ENCODE peak calls at places on chromosomes 5 and 9, in seven cellular contexts. C, S, I, R, B, T and P are unnamed samples. For H3K27me3, the result is how much of the 10 kb centered on the place peaks cover.

GRCh38 chr5:17089690-17090089 is 127.7 kb upstream of the BASP1 start:
- DNase-seq in B (no peak), I (no peak), R (no peak), C (no peak), T (no peak), S (no peak), P (no peak)

GRCh38 chr5:76608833-76609232 is 14.4 kb downstream of the F2RL2 start:
- DNase-seq in S (peak), T (no peak), B (no peak), C (no peak), I (no peak), R (peak), P (no peak)

GRCh38 chr5:65013141-65013540 is 244.4 kb downstream of the CWC27 start:
- DNase-seq in T (no peak), I (no peak), B (no peak), S (no peak), R (no peak), C (no peak), P (no peak)

GRCh38 chr9:91654527-91654926 is 230.9 kb upstream of the NFIL3 start:
- DNase-seq in B (no peak), S (no peak), C (no peak), R (no peak), T (no peak), I (no peak), P (no peak)

GRCh38 chr5:2199697-2200096 is 317.0 kb upstream of the IRX4 start:
- DNase-seq in S (no peak), T (no peak), B (no peak), I (peak), R (no peak), C (no peak), P (no peak)

GRCh38 chr5:96661101-96661840 is 905 bp upstream of the CAST start:
- DNase-seq in R (peak), C (peak), I (peak), S (peak), B (peak), T (no peak), P (peak)

GRCh38 chr9:71663931-71664459 is 104.3 kb downstream of the CEMIP2 start:
- DNase-seq in I (no peak), B (no peak), C (no peak), T (no peak), S (no peak), R (no peak), P (no peak)

GRCh38 chr5:143568105-143568504 is 164.6 kb upstream of the NR3C1 start:
- DNase-seq in R (no peak), C (no peak), I (no peak), B (no peak), T (no peak), S (no peak), P (no peak)

GRCh38 chr9:17064558-17064957 is 70.3 kb upstream of the CNTLN start:
- DNase-seq in I (no peak), B (no peak), T (no peak), C (no peak), S (no peak), R (peak), P (no peak)

GRCh38 chr9:16867571-16868311 is 2.7 kb downstream of the BNC2 start:
- DNase-seq in C (peak), I (no peak), S (peak), R (peak), T (no peak), B (no peak), P (no peak)

GRCh38 chr5:64505769-64506566 is at the start of gene RGS7BP:
- DNase-seq in C (peak), S (peak), I (no peak), T (no peak), B (peak), R (peak), P (peak)

GRCh38 chr5:88736494-88736893 is 146.5 kb downstream of the MEF2C start:
- DNase-seq in B (no peak), S (no peak), T (no peak), I (no peak), R (no peak), C (no peak), P (no peak)

GRCh38 chr5:138981131-138981530 is 106.0 kb upstream of the LRRTM2 start:
- DNase-seq in C (no peak), R (peak), B (no peak), S (no peak), I (no peak), T (no peak), P (no peak)

GRCh38 chr9:3578786-3579185 is 53.0 kb upstream of the RFX3 start:
- DNase-seq in S (peak), B (no peak), C (no peak), T (no peak), R (peak), I (no peak), P (no peak)

GRCh38 chr9:99881769-99882168 is 24.7 kb upstream of the STX17 start:
- DNase-seq in B (no peak), T (no peak), R (no peak), C (no peak), I (no peak), S (no peak), P (no peak)

GRCh38 chr5:162227075-162227474 is 159.5 kb downstream of the GABRG2 start:
- DNase-seq in T (no peak), I (no peak), R (no peak), B (no peak), S (no peak), C (no peak), P (no peak)

DNA sequence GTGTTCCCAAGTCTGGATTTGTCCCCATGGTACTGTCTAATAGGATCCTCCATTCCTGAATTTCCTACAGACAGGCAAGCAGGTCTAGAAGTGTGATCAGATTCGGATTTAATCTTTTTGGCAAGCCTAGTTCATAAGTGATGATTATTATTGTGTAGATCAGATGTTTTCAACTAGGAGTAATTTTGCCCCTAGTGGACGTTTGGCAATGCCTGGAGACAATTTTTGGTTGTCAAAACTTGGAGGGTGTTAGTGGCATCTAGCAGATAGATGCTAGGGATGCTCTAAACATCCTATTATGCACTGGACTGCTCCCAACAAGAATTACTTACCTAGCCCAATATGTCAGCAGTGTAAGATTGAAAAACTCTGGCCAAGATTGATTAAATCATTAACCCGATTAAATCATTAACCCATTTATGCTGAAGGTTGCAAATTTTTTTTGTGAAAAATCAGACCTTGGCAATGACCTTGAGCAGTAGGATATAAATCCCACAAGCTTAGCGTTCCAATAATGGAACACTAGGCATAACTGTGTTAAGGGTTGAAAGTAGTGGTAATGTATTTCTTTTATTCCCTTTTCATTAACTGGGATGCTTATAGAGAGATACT is 28.2 kb downstream of the TCERG1 start:
- DNase-seq in S (no peak), B (no peak), T (no peak), R (peak), C (no peak), I (no peak), P (no peak)
- TF ChIP-seq CTCF in S (peak), B (no peak), T (no peak), R (peak), C (no peak), I (no peak), P (no peak)

GRCh38 chr5:6822068-6822467 is 108.8 kb downstream of the TENT4A start:
- DNase-seq in B (no peak), S (no peak), R (no peak), T (no peak), I (no peak), C (no peak), P (no peak)

GRCh38 chr5:6825678-6826244 is 112.5 kb downstream of the TENT4A start:
- DNase-seq in B (no peak), C (no peak), S (no peak), I (no peak), R (no peak), T (no peak), P (no peak)

GRCh38 chr5:6823996-6824395 is 110.8 kb downstream of the TENT4A start:
- DNase-seq in C (no peak), B (no peak), T (no peak), I (no peak), R (no peak), S (no peak), P (no peak)

GRCh38 chr5:6820851-6821479 is 107.7 kb downstream of the TENT4A start:
- DNase-seq in I (peak), S (peak), T (no peak), B (no peak), C (no peak), R (peak), P (no peak)

GRCh38 chr5:6822556-6823343 is 109.5 kb downstream of the TENT4A start:
- DNase-seq in S (no peak), R (no peak), B (no peak), I (no peak), T (no peak), C (no peak), P (no peak)
- H3K27me3 ChIP-seq in S (under half), R (under half), B (under half), I (under half), T (under half), C (under half), P (under half)

DNA sequence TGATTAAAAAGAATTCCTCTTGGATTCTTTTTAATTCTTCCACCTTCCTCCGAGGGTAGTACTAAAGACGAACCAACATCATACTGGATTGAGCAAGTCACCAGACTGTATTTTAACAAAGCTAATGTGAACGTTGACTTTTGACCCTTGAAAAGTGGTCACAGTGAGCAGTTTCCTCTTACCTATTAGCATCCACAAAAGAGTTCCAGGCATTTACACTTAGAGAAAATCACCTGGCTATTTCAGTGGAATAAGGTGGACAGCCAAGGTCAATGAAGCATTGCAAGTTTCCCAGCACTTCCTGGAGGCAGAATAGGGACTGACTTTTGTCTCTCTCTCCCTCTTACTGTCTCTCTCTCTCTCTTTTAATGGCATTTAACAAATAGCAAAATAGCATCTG is 145.1 kb upstream of the DAB2 start:
- DNase-seq in I (no peak), S (no peak), T (no peak), C (no peak), B (no peak), R (no peak), P (no peak)
- TF ChIP-seq CTCF in I (no peak), S (no peak), T (no peak), C (no peak), B (no peak), R (no peak), P (no peak)

GRCh38 chr9:21964925-21965385 is 29.2 kb downstream of the CDKN2A start:
- DNase-seq in T (no peak), I (peak), R (peak), B (peak), S (peak), C (no peak), P (no peak)
- H3K27me3 ChIP-seq in T (half or more), I (half or more), R (half or more), B (half or more), S (under half), C (under half), P (under half)

DNA sequence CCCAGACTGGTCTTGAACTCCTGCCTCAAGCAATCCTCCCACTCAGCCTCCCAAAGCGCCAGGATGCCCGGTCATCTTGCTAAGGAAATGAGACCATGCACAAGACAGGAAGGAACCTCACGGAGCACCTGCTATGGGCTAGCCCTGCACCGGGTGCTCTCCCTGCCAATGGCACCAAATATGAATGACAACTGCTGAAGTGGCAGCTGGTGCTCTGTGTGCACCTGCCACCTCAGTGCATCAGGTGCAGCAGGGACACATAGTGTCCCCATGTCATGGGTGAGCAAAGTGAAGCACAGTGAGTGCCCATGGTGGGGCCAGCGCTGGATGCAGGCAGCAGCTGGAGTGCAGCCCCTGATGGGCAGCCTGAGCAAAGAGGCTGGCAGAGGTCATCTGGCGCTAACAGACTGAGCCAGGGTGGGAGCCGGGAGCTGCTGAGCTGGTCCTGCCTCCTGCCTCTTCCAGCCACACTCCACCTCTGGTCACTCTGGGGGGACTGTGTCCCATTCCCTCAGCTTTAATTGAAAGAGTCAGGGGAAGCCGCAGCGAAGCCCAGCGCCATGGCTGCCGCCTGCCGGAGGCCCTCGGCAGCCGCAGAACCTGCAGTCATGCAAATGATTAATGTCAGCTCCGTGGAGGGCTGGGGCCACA is 46.4 kb downstream of the BARX1 start:
- DNase-seq in I (no peak), S (no peak), T (no peak), B (peak), C (no peak), R (no peak), P (no peak)
- TF ChIP-seq CTCF in I (no peak), S (no peak), T (no peak), B (no peak), C (no peak), R (no peak), P (no peak)

DNA sequence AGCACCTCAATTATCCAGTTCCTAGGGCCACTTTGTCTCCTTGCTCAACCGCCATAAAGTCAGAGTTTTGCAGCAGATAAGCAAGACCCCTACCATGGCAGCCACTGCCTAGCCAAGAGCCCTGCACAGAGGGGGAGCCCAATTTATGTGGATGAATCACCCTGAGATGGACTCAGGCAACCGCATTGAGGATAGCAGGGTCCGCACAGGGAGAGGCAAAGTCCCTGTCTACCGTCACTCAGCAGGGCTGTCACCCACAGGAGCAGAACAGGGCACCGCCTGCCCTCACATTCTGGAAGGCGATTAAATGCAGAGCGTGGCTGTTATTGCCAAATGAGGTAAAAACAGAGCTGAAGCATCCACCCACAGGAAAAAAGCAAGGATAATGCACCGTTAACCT is 1.7 kb downstream of the FBP2 start:
- DNase-seq in C (no peak), B (no peak), S (no peak), I (no peak), T (no peak), R (no peak), P (no peak)
- H3K27me3 ChIP-seq in C (under half), B (under half), S (under half), I (under half), T (under half), R (under half), P (under half)

DNA sequence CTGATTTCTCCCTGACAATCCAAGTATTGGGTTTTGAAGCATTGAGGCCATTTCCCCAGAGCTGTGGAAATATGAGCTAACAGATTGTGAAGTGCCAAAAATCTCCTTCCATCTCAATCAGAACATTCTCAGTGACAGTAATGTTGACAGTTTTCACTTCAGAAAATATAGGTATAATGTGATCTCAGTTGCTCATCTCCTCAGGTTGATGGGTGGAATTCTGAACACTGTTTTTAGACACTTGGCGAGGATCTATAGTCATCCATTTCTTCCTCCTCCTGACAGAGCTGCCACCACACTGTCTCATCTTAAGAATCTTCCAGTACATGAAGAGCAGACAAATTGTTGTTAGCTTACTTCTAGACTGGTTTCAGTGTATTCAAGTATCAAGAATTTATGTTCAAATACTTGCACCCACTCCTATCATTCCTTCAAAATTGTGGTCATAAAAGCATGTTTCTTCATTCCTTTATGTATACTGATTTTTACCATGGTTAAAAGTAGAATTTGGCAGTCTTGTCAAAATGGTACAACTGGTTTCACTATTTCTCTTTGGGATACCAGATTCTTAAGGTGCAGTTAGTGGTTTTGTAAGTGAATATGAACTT is 199.7 kb upstream of the TLE4 start:
- DNase-seq in C (no peak), B (no peak), S (no peak), I (no peak), R (no peak), T (no peak), P (no peak)
- TF ChIP-seq CTCF in C (no peak), B (no peak), S (no peak), I (no peak), R (no peak), T (no peak), P (no peak)

DNA sequence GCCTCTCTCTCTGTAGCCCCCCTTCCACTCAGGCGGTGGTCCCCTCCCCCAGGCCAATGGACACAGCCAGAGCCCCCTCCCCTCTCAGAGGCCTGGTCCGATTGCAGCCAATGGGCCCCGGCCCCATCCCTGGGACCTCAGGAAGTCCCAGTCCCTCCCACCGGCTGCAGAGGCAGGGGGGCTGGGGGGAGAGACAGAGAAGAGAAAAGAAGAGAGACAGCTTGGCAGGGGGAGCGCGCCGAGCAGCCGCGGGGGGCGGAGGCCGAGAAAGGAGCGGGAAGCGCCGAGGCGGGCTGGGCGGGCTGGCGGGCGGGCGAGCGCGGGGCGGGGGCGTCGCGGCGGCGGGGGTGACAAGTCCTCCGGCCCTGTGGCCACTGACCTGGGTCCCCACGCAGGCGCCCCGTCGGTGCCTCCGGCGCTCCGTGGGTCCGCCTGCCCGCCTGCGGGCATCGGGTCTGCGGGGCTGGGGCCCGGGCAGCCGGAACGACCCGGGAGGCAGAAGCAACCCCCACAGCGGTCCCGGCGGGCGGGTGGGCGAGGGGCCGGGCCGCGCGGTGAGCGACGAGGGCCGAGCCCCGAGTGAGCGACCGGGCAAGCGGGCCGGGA is 11.8 kb downstream of the CNTFR start:
- DNase-seq in R (no peak), T (no peak), B (no peak), I (no peak), C (no peak), S (no peak), P (no peak)
- H3K27me3 ChIP-seq in R (under half), T (half or more), B (half or more), I (under half), C (under half), S (under half), P (under half)

DNA sequence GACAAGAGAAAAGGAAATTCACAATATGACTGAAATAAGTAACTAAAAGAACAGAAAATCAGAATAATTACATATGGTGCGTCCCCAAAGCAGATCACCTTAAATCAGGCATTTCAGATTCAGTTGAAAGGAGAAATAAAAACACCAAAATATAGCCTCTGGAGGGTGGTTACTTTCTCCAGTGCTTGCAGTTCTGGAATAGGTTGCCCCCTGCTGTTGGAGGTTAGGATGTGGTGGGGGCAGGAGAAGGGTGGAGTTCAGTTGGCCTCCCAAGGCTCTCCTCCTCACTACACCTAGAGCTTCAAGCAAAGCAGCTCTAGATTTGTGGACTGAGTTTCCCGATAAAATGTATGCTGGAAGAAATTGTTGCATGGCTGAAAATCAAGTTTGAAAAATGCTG is 338.2 kb upstream of the TLE4 start:
- DNase-seq in R (peak), I (no peak), T (no peak), B (no peak), S (peak), C (no peak), P (no peak)
- TF ChIP-seq CTCF in R (peak), I (no peak), T (no peak), B (no peak), S (peak), C (no peak), P (peak)